ENCODE peak calls at places on chromosomes 1 and 21, in five cellular contexts. S is A549, M is neural progenitor cell, W is keratinocyte, Q is OCI-LY7. K is an unnamed sample.

GRCh38 chr1:199283814-199284213 is 645.0 kb downstream of the PTPRC start:
- DNase-seq in S (no peak), M (no peak), W (no peak), Q (no peak), K (no peak)

GRCh38 chr21:43903451-43904091 is 38.5 kb downstream of the AGPAT3 start:
- DNase-seq in S (no peak), M (no peak), W (no peak), Q (no peak), K (no peak)

GRCh38 chr1:158720620-158721019 is at the start of gene OR6K3:
- DNase-seq in S (no peak), M (no peak), W (no peak), Q (no peak), K (no peak)

GRCh38 chr1:103106426-103107321 is 1.6 kb downstream of the COL11A1 start:
- DNase-seq in S (peak; percentile 11), M (peak; percentile 81), W (no peak), Q (peak; percentile 25), K (peak; percentile 5)

GRCh38 chr1:181475580-181475979 is 7.7 kb upstream of the CACNA1E start:
- DNase-seq in S (no peak), M (no peak), W (no peak), Q (no peak), K (no peak)

GRCh38 chr1:4046836-4047461 is 146.9 kb upstream of the C1orf174 start:
- DNase-seq in S (no peak), M (no peak), W (no peak), Q (peak; percentile 92), K (no peak)

GRCh38 chr1:119409731-119410130 is 5.2 kb upstream of the HSD3B2 start:
- DNase-seq in S (no peak), M (no peak), W (no peak), Q (no peak), K (no peak)

GRCh38 chr1:3730556-3731247 is 21.5 kb upstream of the CCDC27 start:
- DNase-seq in S (no peak), M (no peak), W (no peak), Q (no peak), K (no peak)

GRCh38 chr1:21641967-21642366 is 27.2 kb downstream of the RAP1GAP start:
- DNase-seq in S (no peak), M (no peak), W (no peak), Q (no peak), K (no peak)

GRCh38 chr21:14957836-14958235 is 107.0 kb downstream of the NRIP1 start:
- DNase-seq in S (no peak), M (no peak), W (no peak), Q (no peak), K (no peak)

GRCh38 chr1:205056188-205056611 is 13.2 kb downstream of the CNTN2 start:
- DNase-seq in S (no peak), M (peak; percentile 40), W (no peak), Q (no peak), K (no peak)

GRCh38 chr1:198967566-198967965 is 328.7 kb downstream of the PTPRC start:
- DNase-seq in S (no peak), M (no peak), W (no peak), Q (no peak), K (no peak)

GRCh38 chr1:229136817-229137216 is 134.1 kb upstream of the RAB4A start:
- DNase-seq in S (no peak), M (no peak), W (no peak), Q (peak; percentile 71), K (no peak)

GRCh38 chr1:12636098-12636950 is 7.6 kb upstream of the AADACL4 start:
- DNase-seq in S (no peak), M (peak; percentile 50), W (no peak), Q (no peak), K (no peak)

GRCh38 chr1:58896211-58897183 is 112.7 kb upstream of the JUN start:
- DNase-seq in S (no peak), M (peak; percentile 14), W (no peak), Q (no peak), K (peak; percentile 62)

GRCh38 chr1:236002572-236002971 is 62.3 kb downstream of the NID1 start:
- DNase-seq in S (no peak), M (peak; percentile 4), W (no peak), Q (no peak), K (no peak)

GRCh38 chr1:44038876-44039657 is 7.8 kb upstream of the SLC6A9 start:
- DNase-seq in S (no peak), M (no peak), W (no peak), Q (no peak), K (no peak)

GRCh38 chr1:211537253-211537652 is 41.7 kb downstream of the SLC30A1 start:
- DNase-seq in S (no peak), M (no peak), W (no peak), Q (no peak), K (no peak)

GRCh38 chr21:31564439-31564838 is 95.1 kb upstream of the SOD1 start:
- DNase-seq in S (no peak), M (no peak), W (no peak), Q (no peak), K (no peak)

GRCh38 chr1:98172578-98172977 is 251.7 kb upstream of the DPYD start:
- DNase-seq in S (no peak), M (no peak), W (no peak), Q (no peak), K (peak; percentile 46)

GRCh38 chr1:95080446-95080845 is 7.7 kb upstream of the ALG14 start:
- DNase-seq in S (no peak), M (no peak), W (no peak), Q (no peak), K (no peak)

GRCh38 chr1:236921610-236922009 is 82.6 kb downstream of the MT1HL1 start:
- DNase-seq in S (no peak), M (no peak), W (no peak), Q (no peak), K (no peak)

GRCh38 chr1:36807262-36807661 is 227.1 kb downstream of the GRIK3 start:
- DNase-seq in S (no peak), M (no peak), W (no peak), Q (no peak), K (no peak)

GRCh38 chr1:32741417-32742131 is 39.0 kb upstream of the SYNC start:
- DNase-seq in S (peak; percentile 69), M (peak; percentile 66), W (no peak), Q (no peak), K (no peak)

GRCh38 chr1:105608713-105609112 is 1447.8 kb upstream of the PRMT6 start:
- DNase-seq in S (no peak), M (no peak), W (no peak), Q (no peak), K (no peak)

GRCh38 chr21:31862078-31862477 is 10.7 kb upstream of the HUNK start:
- DNase-seq in S (no peak), M (no peak), W (no peak), Q (no peak), K (no peak)

GRCh38 chr1:145962157-145963102 is 1.9 kb downstream of the ANKRD34A start:
- DNase-seq in S (no peak), M (peak; percentile 30), W (no peak), Q (no peak), K (no peak)

GRCh38 chr1:150280138-150280707 is 2.1 kb upstream of the CIART start:
- DNase-seq in S (no peak), M (no peak), W (no peak), Q (no peak), K (no peak)
- H3K4me2 ChIP-seq in S (peak overlapping the region; percentile 95), M (peak overlapping the region; percentile 80), W (no peak overlapping the region), Q (no peak overlapping the region), K (no peak overlapping the region)

GRCh38 chr1:2614145-2614544 is 18.7 kb downstream of the MMEL1 start:
- DNase-seq in S (no peak), M (no peak), W (no peak), Q (no peak), K (no peak)

GRCh38 chr1:2611034-2611501 is 21.7 kb downstream of the MMEL1 start:
- DNase-seq in S (peak; percentile 25), M (peak; percentile 84), W (no peak), Q (peak; percentile 31), K (no peak)

GRCh38 chr1:2612591-2613365 is 20.0 kb downstream of the MMEL1 start:
- DNase-seq in S (no peak), M (no peak), W (no peak), Q (no peak), K (no peak)

GRCh38 chr1:2610036-2610720 is 22.6 kb downstream of the MMEL1 start:
- DNase-seq in S (no peak), M (no peak), W (no peak), Q (no peak), K (no peak)

GRCh38 chr1:2611621-2612437 is 21.0 kb downstream of the MMEL1 start:
- DNase-seq in S (no peak), M (no peak), W (no peak), Q (no peak), K (no peak)
- H3K4me2 ChIP-seq in S (no peak overlapping the region), M (peak overlapping the region; percentile 71), W (no peak overlapping the region), Q (no peak overlapping the region), K (no peak overlapping the region)

DNA sequence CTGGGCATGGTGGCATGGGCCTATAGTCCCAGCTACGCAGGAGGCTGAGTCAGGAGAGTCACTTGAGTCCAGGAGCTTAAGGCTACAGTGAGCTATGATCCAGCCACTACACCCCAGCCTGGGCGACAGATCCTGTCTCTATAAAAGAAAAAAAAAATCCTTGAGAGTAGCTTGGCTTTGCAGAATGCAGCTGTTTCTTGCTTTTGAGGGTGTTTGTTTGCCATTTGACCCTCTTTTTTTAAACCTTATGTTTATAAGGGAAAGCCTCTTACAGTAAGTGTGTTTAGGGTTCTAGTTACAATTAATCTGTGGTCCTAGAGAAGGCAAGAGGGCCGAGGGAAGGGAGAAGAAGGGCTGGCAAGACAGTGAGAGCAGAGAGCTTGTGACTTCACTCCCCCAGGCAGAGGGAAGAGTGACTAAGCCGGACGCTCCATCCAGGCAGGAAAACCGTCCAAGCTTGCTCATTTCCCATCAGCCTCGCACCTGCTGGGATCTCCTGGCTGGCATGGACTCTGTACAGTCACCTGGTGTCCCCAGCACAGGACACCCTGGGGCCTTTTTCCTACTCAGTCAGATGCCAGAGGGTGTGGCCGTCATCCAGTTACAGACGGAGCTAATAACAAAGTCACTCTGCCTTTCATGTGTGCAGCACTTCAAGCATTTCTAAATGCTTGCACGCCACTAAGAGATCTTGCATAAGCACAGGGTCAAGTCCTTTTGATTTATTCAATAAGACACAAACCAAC is 55.5 kb upstream of the PSEN2 start:
- DNase-seq in S (peak; percentile 56), M (no peak), W (peak; percentile 54), Q (no peak), K (peak; percentile 98)
- H3K4me2 ChIP-seq in S (peak overlapping the region; percentile 49), M (no peak overlapping the region), W (peak overlapping the region; percentile 61), Q (no peak overlapping the region), K (peak overlapping the region; percentile 70)

GRCh38 chr21:37683396-37684114 is 232.7 kb downstream of the KCNJ6 start:
- DNase-seq in S (no peak), M (no peak), W (no peak), Q (no peak), K (no peak)

GRCh38 chr21:37684115-37684493 is 232.2 kb downstream of the KCNJ6 start:
- DNase-seq in S (no peak), M (no peak), W (no peak), Q (no peak), K (no peak)

GRCh38 chr21:37682908-37683307 is 233.3 kb downstream of the KCNJ6 start:
- DNase-seq in S (no peak), M (no peak), W (no peak), Q (no peak), K (no peak)

GRCh38 chr21:37687001-37687400 is 229.3 kb downstream of the KCNJ6 start:
- DNase-seq in S (no peak), M (no peak), W (no peak), Q (no peak), K (no peak)

GRCh38 chr21:37684577-37684976 is 231.7 kb downstream of the KCNJ6 start:
- DNase-seq in S (no peak), M (no peak), W (no peak), Q (no peak), K (no peak)
- H3K4me2 ChIP-seq in S (no peak overlapping the region), M (no peak overlapping the region), W (no peak overlapping the region), Q (no peak overlapping the region), K (no peak overlapping the region)